ENCODE peak calls at places on chromosomes 7 and 10, in five cellular contexts. R is neural crest cell, D is H54, A is EH, I is AG09309. N is an unnamed sample.

GRCh38 chr10:94129393-94130130 is 135.8 kb downstream of the PLCE1 start:
- DNase-seq in A (peak), D (peak), R (no peak), I (peak), N (no peak)

GRCh38 chr10:24299587-24300258 is 90.8 kb downstream of the KIAA1217 start:
- DNase-seq in A (peak), D (no peak), R (no peak), I (no peak), N (no peak)

GRCh38 chr10:2981361-2981801 is 86.0 kb upstream of the PFKP start:
- DNase-seq in R (no peak), D (peak), I (no peak), A (peak), N (no peak)

GRCh38 chr7:101419831-101420230 is 57.2 kb downstream of the COL26A1 start:
- DNase-seq in D (no peak), A (no peak), I (no peak), R (no peak), N (no peak)

GRCh38 chr10:131845505-131846223 is 55.1 kb upstream of the PPP2R2D start:
- DNase-seq in D (no peak), A (no peak), I (no peak), R (no peak), N (no peak)

GRCh38 chr10:114301177-114301576 is 62.1 kb downstream of the VWA2 start:
- DNase-seq in A (no peak), D (no peak), R (no peak), I (no peak), N (no peak)

GRCh38 chr10:29555746-29556481 is 78.9 kb downstream of the SVIL start:
- DNase-seq in D (peak), A (peak), I (peak), R (peak), N (no peak)

GRCh38 chr7:149459540-149460433 is 1.1 kb downstream of the ZNF777 start:
- DNase-seq in I (no peak), R (peak), D (no peak), A (peak), N (peak)

GRCh38 chr7:116863168-116863670 is 832 bp downstream of the CAPZA2 start:
- DNase-seq in D (no peak), I (no peak), A (peak), R (no peak), N (peak)

GRCh38 chr7:148914208-148914777 is 30.2 kb upstream of the EZH2 start:
- DNase-seq in R (no peak), A (peak), I (no peak), D (peak), N (peak)

GRCh38 chr7:20958474-20958873 is 171.8 kb upstream of the SP8 start:
- DNase-seq in D (no peak), I (no peak), R (no peak), A (no peak), N (no peak)

GRCh38 chr10:24858244-24858907 is 94.0 kb downstream of the PRTFDC1 start:
- DNase-seq in R (no peak), A (peak), D (no peak), I (peak), N (no peak)

GRCh38 chr10:132326925-132327324 is 5.1 kb upstream of the LRRC27 start:
- DNase-seq in D (no peak), I (no peak), R (no peak), A (no peak), N (no peak)

GRCh38 chr10:70481105-70481504 is 2.5 kb downstream of the PALD1 start:
- DNase-seq in D (no peak), R (no peak), I (no peak), A (no peak), N (no peak)

GRCh38 chr7:16923019-16923418 is 41.2 kb upstream of the AGR3 start:
- DNase-seq in I (no peak), A (no peak), D (no peak), R (no peak), N (no peak)

GRCh38 chr7:14639801-14640200 is 262.8 kb downstream of the DGKB start:
- DNase-seq in A (no peak), R (no peak), I (no peak), D (no peak), N (no peak)

GRCh38 chr7:119197872-119198527 is 973.5 kb downstream of the ANKRD7 start:
- DNase-seq in A (no peak), D (no peak), I (no peak), R (peak), N (peak)

GRCh38 chr10:69659286-69660027 is 29.4 kb downstream of the FAM241B start:
- DNase-seq in I (no peak), D (no peak), R (no peak), A (no peak), N (peak)

GRCh38 chr7:102439963-102440795 is 6.8 kb downstream of the ORAI2 start:
- DNase-seq in I (no peak), R (no peak), A (peak), D (peak), N (no peak)

GRCh38 chr10:101041252-101041761 is 10.3 kb downstream of the SFXN3 start:
- DNase-seq in A (peak), I (peak), R (peak), D (peak), N (peak)

GRCh38 chr10:87593702-87594101 is 66.0 kb upstream of the PAPSS2 start:
- DNase-seq in R (no peak), I (peak), A (peak), D (no peak), N (no peak)

GRCh38 chr7:70574970-70575799 is 556.8 kb upstream of the GALNT17 start:
- DNase-seq in R (no peak), I (no peak), D (peak), A (peak), N (peak)

GRCh38 chr10:17910144-17910789 is 41.5 kb upstream of the SLC39A12 start:
- DNase-seq in A (peak), R (peak), D (peak), I (peak), N (peak)

GRCh38 chr10:34655286-34656170 is 159.6 kb downstream of the PARD3 start:
- DNase-seq in I (peak), R (peak), A (peak), D (peak), N (peak)

GRCh38 chr10:73053275-73053674 is 43.4 kb downstream of the P4HA1 start:
- DNase-seq in D (no peak), I (no peak), A (no peak), R (no peak), N (no peak)

GRCh38 chr7:121547341-121548092 is 151.4 kb upstream of the FAM3C start:
- DNase-seq in A (peak), I (peak), D (peak), R (no peak), N (peak)

GRCh38 chr7:28292826-28293528 is 112.4 kb upstream of the JAZF1 start:
- DNase-seq in I (no peak), R (no peak), A (no peak), D (no peak), N (no peak)

GRCh38 chr7:112023282-112023681 is 182.9 kb downstream of the DOCK4 start:
- DNase-seq in R (no peak), D (no peak), I (no peak), A (no peak), N (no peak)

GRCh38 chr7:145168427-145168826 is 332.6 kb upstream of the TPK1 start:
- DNase-seq in D (no peak), A (no peak), R (no peak), I (no peak), N (no peak)